ENCODE peak calls at places on chromosomes 6 and 20, in six cellular contexts. O is stomach, I is lower lobe of right lung, C is kidney, P is transverse colon, Q is AG04450. W is an unnamed sample.

GRCh38 chr6:75210885-75211739 is 5.3 kb upstream of the COL12A1 start:
- DNase-seq in P (peak), Q (peak), I (no peak), C (no peak), O (peak), W (peak)

GRCh38 chr20:48025061-48025515 is 239.8 kb upstream of the SULF2 start:
- DNase-seq in Q (no peak), I (no peak), O (no peak), C (no peak), P (no peak), W (peak)

GRCh38 chr6:49322861-49323260 is 140.2 kb downstream of the MMUT start:
- DNase-seq in O (no peak), P (no peak), I (no peak), C (no peak), Q (no peak), W (no peak)

GRCh38 chr6:90222724-90223198 is 73.9 kb downstream of the BACH2 start:
- DNase-seq in I (no peak), P (no peak), Q (no peak), C (no peak), O (no peak), W (no peak)

GRCh38 chr6:89955364-89955763 is 61.1 kb downstream of the GJA10 start:
- DNase-seq in I (no peak), P (no peak), O (no peak), C (no peak), Q (no peak), W (no peak)

GRCh38 chr6:105869835-105870506 is 216.2 kb upstream of the PRDM1 start:
- DNase-seq in O (no peak), I (no peak), P (no peak), Q (no peak), C (no peak), W (no peak)

GRCh38 chr6:31356216-31356945 is 598 bp downstream of the HLA-B start:
- DNase-seq in Q (no peak), C (peak), I (peak), O (peak), P (peak), W (peak)

GRCh38 chr6:39086294-39086693 is 28.7 kb downstream of the SAYSD1 start:
- DNase-seq in I (no peak), O (no peak), C (no peak), Q (no peak), P (no peak), W (no peak)

GRCh38 chr6:17703256-17703694 is 3.5 kb downstream of the NUP153 start:
- DNase-seq in Q (peak), O (no peak), C (no peak), I (no peak), P (no peak), W (peak)

GRCh38 chr6:107731422-107732319 is 92.4 kb downstream of the SCML4 start:
- DNase-seq in Q (no peak), P (peak), C (no peak), I (no peak), O (no peak), W (no peak)

GRCh38 chr6:158506577-158506976 is 53.3 kb upstream of the TMEM181 start:
- DNase-seq in Q (no peak), P (no peak), I (no peak), O (no peak), C (no peak), W (no peak)

GRCh38 chr6:34491091-34491430 is 25.2 kb downstream of the PACSIN1 start:
- DNase-seq in C (no peak), I (no peak), O (no peak), P (no peak), Q (no peak), W (peak)

GRCh38 chr6:15444881-15445280 is 199.0 kb downstream of the JARID2 start:
- DNase-seq in Q (no peak), C (no peak), I (no peak), O (no peak), P (no peak), W (no peak)

GRCh38 chr6:77448546-77448945 is 14.7 kb downstream of the HTR1B start:
- DNase-seq in C (no peak), I (no peak), P (no peak), O (no peak), Q (no peak), W (no peak)

GRCh38 chr20:58833921-58834320 is 16.8 kb downstream of the GNAS-AS1 start:
- DNase-seq in O (no peak), P (no peak), I (no peak), Q (no peak), C (no peak), W (peak)

GRCh38 chr20:20530428-20531151 is 162.7 kb downstream of the INSM1 start:
- DNase-seq in I (no peak), P (no peak), Q (no peak), O (no peak), C (no peak), W (no peak)

GRCh38 chr6:1175877-1176276 is 136.0 kb upstream of the FOXQ1 start:
- DNase-seq in C (no peak), O (no peak), Q (no peak), P (no peak), I (no peak), W (no peak)

GRCh38 chr6:165231581-165232276 is 77.7 kb downstream of the C6orf118 start:
- DNase-seq in P (no peak), Q (no peak), I (no peak), C (no peak), O (no peak), W (peak)

GRCh38 chr20:23640873-23641667 is 3.3 kb upstream of the CST3 start:
- DNase-seq in I (no peak), O (no peak), C (peak), Q (no peak), P (no peak), W (no peak)

GRCh38 chr20:23019403-23019802 is 15.7 kb upstream of the SSTR4 start:
- DNase-seq in Q (no peak), O (no peak), P (no peak), I (no peak), C (no peak), W (no peak)

GRCh38 chr6:160507420-160507819 is 156.7 kb downstream of the LPA start:
- DNase-seq in I (no peak), O (no peak), C (no peak), P (no peak), Q (no peak), W (no peak)

GRCh38 chr6:53440331-53440730 is 91.6 kb upstream of the ELOVL5 start:
- DNase-seq in O (no peak), Q (no peak), P (no peak), C (no peak), I (no peak), W (no peak)

GRCh38 chr6:96610019-96610418 is 47.1 kb downstream of the FHL5 start:
- DNase-seq in C (no peak), P (no peak), Q (no peak), I (no peak), O (no peak), W (no peak)

GRCh38 chr20:37729909-37730308 is 36.1 kb downstream of the CTNNBL1 start:
- DNase-seq in Q (no peak), C (no peak), P (no peak), I (no peak), O (no peak), W (peak)

GRCh38 chr6:2770171-2770570 is 5.0 kb downstream of the WRNIP1 start:
- DNase-seq in Q (no peak), O (no peak), P (no peak), C (no peak), I (no peak), W (peak)

GRCh38 chr6:168494726-168495125 is 53.7 kb downstream of the SMOC2 start:
- DNase-seq in Q (no peak), I (no peak), O (no peak), P (no peak), C (no peak), W (no peak)

GRCh38 chr6:118786696-118787453 is 107.1 kb upstream of the ASF1A start:
- DNase-seq in Q (no peak), C (no peak), P (no peak), I (no peak), O (no peak), W (no peak)

GRCh38 chr6:38876470-38876869 is 161.4 kb downstream of the DNAH8 start:
- DNase-seq in Q (no peak), O (no peak), C (no peak), I (no peak), P (peak), W (no peak)

GRCh38 chr6:144469144-144469575 is 184.0 kb downstream of the UTRN start:
- DNase-seq in P (no peak), Q (no peak), I (no peak), C (no peak), O (no peak), W (peak)

GRCh38 chr6:121780325-121781313 is 345.2 kb downstream of the GJA1 start:
- DNase-seq in Q (peak), I (peak), C (peak), P (no peak), O (no peak), W (peak)

GRCh38 chr6:42009844-42010184 is 40.5 kb upstream of the TAF8 start:
- DNase-seq in P (no peak), I (no peak), Q (no peak), O (no peak), C (no peak), W (no peak)

GRCh38 chr6:104161960-104162669 is 697.6 kb downstream of the HACE1 start:
- DNase-seq in I (no peak), C (no peak), Q (no peak), P (no peak), O (no peak), W (peak)

GRCh38 chr6:34341481-34341971 is 50.9 kb downstream of the NUDT3 start:
- DNase-seq in P (no peak), O (peak), I (no peak), Q (no peak), C (no peak), W (peak)

GRCh38 chr6:33080127-33081089 is 4.6 kb downstream of the HLA-DPB1 start:
- DNase-seq in I (peak), Q (no peak), O (no peak), C (peak), P (peak), W (peak)

GRCh38 chr6:71534916-71535315 is 246.3 kb downstream of the OGFRL1 start:
- DNase-seq in Q (no peak), P (no peak), I (no peak), C (no peak), O (no peak), W (no peak)

GRCh38 chr6:15487262-15487661 is 175.6 kb downstream of the DTNBP1 start:
- DNase-seq in Q (no peak), P (no peak), C (no peak), I (no peak), O (no peak), W (no peak)

GRCh38 chr6:56382416-56382940 is 135.1 kb upstream of the COL21A1 start:
- DNase-seq in Q (no peak), O (no peak), C (no peak), I (no peak), P (no peak), W (no peak)

DNA sequence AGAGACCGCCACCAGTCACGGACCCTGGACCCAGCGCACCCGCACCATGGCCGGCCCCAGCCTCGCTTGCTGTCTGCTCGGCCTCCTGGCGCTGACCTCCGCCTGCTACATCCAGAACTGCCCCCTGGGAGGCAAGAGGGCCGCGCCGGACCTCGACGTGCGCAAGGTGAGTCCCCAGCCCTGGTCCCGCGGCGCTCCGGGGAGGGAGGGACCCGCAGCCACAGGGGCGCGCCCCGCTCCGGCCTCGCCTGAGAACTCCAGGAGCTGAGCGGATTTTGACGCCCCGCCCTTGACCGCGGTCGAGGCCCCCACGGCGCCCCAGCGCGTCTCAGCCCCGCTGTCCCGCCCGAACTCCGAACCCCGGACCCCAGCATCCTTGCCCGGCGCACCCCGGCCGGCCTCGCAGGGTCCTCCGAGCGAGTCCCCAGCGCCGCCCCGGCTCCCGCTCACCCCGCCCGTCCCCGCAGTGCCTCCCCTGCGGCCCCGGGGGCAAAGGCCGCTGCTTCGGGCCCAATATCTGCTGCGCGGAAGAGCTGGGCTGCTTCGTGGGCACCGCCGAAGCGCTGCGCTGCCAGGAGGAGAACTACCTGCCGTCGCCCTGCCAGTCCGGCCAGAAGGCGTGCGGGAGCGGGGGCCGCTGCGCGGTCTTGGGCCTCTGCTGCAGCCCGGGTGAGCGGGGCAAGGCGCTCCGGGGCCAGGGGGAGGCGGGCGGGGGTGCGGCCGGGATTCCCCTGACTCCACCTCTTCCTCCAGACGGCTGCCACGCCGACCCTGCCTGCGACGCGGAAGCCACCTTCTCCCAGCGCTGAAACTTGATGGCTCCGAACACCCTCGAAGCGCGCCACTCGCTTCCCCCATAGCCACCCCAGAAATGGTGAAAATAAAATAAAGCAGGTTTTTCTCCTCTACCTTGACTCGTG is at the start of gene OXT:
- DNase-seq in I (peak), Q (no peak), O (no peak), P (peak), C (peak), W (no peak)
- H3K4me3 ChIP-seq in I (peak), Q (peak), O (peak), P (peak), C (no peak), W (peak)

GRCh38 chr20:43658723-43659419 is 8.0 kb upstream of the MYBL2 start:
- DNase-seq in O (no peak), P (no peak), Q (no peak), C (no peak), I (no peak), W (no peak)
- TF ChIP-seq CTCF in O (no peak), P (no peak), Q (no peak), C (no peak), I (no peak), W (peak)

GRCh38 chr6:27294409-27294808 is 17.7 kb downstream of the POM121L2 start:
- DNase-seq in P (no peak), C (no peak), Q (no peak), I (no peak), O (no peak), W (no peak)
- H3K4me3 ChIP-seq in P (no peak), C (no peak), Q (no peak), I (no peak), O (no peak), W (no peak)

GRCh38 chr6:150142657-150143501 is at the start of gene PPP1R14C:
- DNase-seq in I (peak), C (peak), P (peak), O (no peak), Q (no peak), W (no peak)
- TF ChIP-seq CTCF in I (no peak), C (no peak), P (no peak), O (no peak), Q (no peak), W (no peak)

GRCh38 chr6:24855389-24856245 is 56.9 kb upstream of the ARMH2 start:
- DNase-seq in I (peak), Q (peak), P (peak), C (no peak), O (peak), W (peak)
- H3K4me3 ChIP-seq in I (no peak), Q (no peak), P (no peak), C (no peak), O (no peak), W (no peak)

GRCh38 chr20:46544576-46544975 is 5.9 kb downstream of the OCSTAMP start:
- DNase-seq in O (no peak), I (no peak), C (no peak), Q (no peak), P (no peak), W (no peak)
- TF ChIP-seq CTCF in O (no peak), I (no peak), C (no peak), Q (peak), P (no peak), W (no peak)

DNA sequence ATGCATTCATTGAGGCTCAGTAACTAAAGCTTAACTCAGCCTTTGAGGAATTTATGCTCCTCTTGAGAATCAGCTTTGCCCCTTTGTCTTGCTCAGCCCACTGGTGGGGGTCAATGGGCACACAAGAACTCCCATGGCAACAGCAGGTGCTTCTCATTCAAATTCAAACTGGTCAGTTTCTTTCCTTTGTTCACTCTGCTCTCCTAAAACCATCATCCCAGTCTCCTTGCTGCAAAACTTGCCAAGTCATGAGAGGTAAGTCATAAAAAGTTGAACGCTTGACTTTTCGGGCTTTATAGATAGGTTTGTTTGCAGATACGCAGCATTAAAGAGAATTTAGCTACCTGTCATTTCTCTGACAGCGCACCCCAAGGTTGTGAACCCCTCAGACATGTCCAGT is 146.8 kb downstream of the TFAP2A start:
- DNase-seq in O (no peak), P (no peak), C (no peak), Q (no peak), I (no peak), W (no peak)
- H3K4me3 ChIP-seq in O (no peak), P (no peak), C (no peak), Q (no peak), I (no peak), W (no peak)

GRCh38 chr20:5195655-5196054 is 68.8 kb downstream of the CDS2 start:
- DNase-seq in C (no peak), O (no peak), I (no peak), P (no peak), Q (no peak), W (no peak)

GRCh38 chr20:5191829-5192569 is 65.2 kb downstream of the CDS2 start:
- DNase-seq in C (no peak), P (peak), Q (peak), O (peak), I (no peak), W (peak)

GRCh38 chr20:5190444-5190843 is 63.6 kb downstream of the CDS2 start:
- DNase-seq in C (no peak), Q (no peak), O (no peak), P (no peak), I (no peak), W (no peak)

GRCh38 chr20:5189917-5190316 is 63.1 kb downstream of the CDS2 start:
- DNase-seq in P (no peak), I (no peak), C (no peak), O (no peak), Q (no peak), W (no peak)

DNA sequence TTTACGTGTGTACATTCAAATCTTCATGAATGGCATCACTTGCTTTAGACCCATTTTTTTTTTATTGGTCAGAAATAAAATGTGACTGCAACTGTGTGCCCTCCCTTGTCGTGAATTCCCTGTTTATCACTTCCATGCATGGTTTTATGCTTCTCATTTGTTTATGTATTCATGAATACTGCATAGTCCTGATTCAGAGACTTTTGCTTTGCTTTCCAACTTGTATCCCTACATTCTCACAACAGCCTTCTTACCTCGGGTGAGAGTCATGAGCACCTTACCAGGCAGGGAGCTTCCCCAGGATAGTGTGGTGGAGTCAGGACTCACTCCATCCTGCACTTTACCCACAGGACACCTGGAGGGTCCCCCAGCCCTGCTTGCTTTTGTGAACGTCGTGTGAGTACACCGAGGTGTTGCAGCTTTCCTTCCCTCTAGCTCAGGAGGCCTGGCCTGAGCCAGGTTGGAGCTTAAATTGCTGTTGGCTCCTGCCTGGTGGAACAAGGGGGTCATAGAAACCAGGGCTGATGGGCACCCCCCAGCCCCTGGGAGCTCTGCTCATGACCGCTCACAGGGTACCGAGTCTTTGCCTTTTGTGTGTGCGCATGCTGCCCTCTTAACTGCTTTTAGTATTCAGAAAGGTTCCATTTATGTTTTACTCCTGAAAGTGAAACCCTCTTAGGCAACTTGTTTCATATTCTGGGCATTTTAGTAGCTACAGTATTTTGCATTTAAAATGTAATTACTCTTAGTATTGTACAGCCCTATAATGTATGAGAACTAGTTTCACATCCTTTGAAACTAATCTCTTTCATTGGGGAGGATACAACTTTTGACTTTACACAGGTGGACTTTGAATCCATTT is 66.0 kb downstream of the CDS2 start:
- DNase-seq in Q (no peak), C (no peak), P (no peak), I (no peak), O (no peak), W (no peak)
- TF ChIP-seq CTCF in Q (no peak), C (no peak), P (no peak), I (no peak), O (no peak), W (no peak)

W was measured in fibroblast of villous mesenchyme.